ENCODE peak calls at places on chromosomes 11 and 22, in seven cellular contexts. One of them, this sample, is unnamed.
A peak's percentile ranks its signal among the peaks of the same experiment; 100 is the strongest.

GRCh38 chr22:40289991-40290459 is 56.3 kb upstream of the ADSL start:
- DNase-seq in psoas muscle: no peak
- DNase-seq in cardiac fibroblast: no peak
- DNase-seq in bronchial epithelial cell: no peak
- DNase-seq in fibroblast of pulmonary artery: no peak
- DNase-seq in dorsolateral prefrontal cortex: no peak
- DNase-seq in progenitor cell of endocrine pancreas: no peak
- DNase-seq in this sample: no peak

GRCh38 chr11:75272821-75273301 is 32.3 kb downstream of the TPBGL start:
- DNase-seq in psoas muscle: no peak
- DNase-seq in cardiac fibroblast: no peak
- DNase-seq in bronchial epithelial cell: no peak
- DNase-seq in fibroblast of pulmonary artery: no peak
- DNase-seq in dorsolateral prefrontal cortex: peak; percentile 17
- DNase-seq in progenitor cell of endocrine pancreas: no peak
- DNase-seq in this sample: no peak

GRCh38 chr11:108522318-108522717 is 24.1 kb upstream of the POGLUT3 start:
- DNase-seq in psoas muscle: no peak
- DNase-seq in cardiac fibroblast: no peak
- DNase-seq in bronchial epithelial cell: no peak
- DNase-seq in fibroblast of pulmonary artery: no peak
- DNase-seq in dorsolateral prefrontal cortex: no peak
- DNase-seq in progenitor cell of endocrine pancreas: no peak
- DNase-seq in this sample: no peak

GRCh38 chr11:55714982-55715888 is 53.2 kb downstream of the OR4C6 start:
- DNase-seq in psoas muscle: no peak
- DNase-seq in cardiac fibroblast: no peak
- DNase-seq in bronchial epithelial cell: no peak
- DNase-seq in fibroblast of pulmonary artery: no peak
- DNase-seq in dorsolateral prefrontal cortex: no peak
- DNase-seq in progenitor cell of endocrine pancreas: no peak
- DNase-seq in this sample: no peak

GRCh38 chr11:1837171-1838076 is 1.4 kb upstream of the TNNI2 start:
- DNase-seq in psoas muscle: peak; percentile 75
- DNase-seq in cardiac fibroblast: peak; percentile 78
- DNase-seq in bronchial epithelial cell: peak; percentile 23
- DNase-seq in fibroblast of pulmonary artery: peak; percentile 59
- DNase-seq in dorsolateral prefrontal cortex: peak; percentile 75
- DNase-seq in progenitor cell of endocrine pancreas: peak; percentile 75
- DNase-seq in this sample: no peak

GRCh38 chr22:17303840-17304779 is 65.2 kb upstream of the CECR2 start:
- DNase-seq in psoas muscle: no peak
- DNase-seq in cardiac fibroblast: no peak
- DNase-seq in bronchial epithelial cell: no peak
- DNase-seq in fibroblast of pulmonary artery: no peak
- DNase-seq in dorsolateral prefrontal cortex: no peak
- DNase-seq in progenitor cell of endocrine pancreas: no peak
- DNase-seq in this sample: no peak

GRCh38 chr11:35362571-35362980 is 56.8 kb downstream of the SLC1A2 start:
- DNase-seq in psoas muscle: no peak
- DNase-seq in cardiac fibroblast: no peak
- DNase-seq in bronchial epithelial cell: no peak
- DNase-seq in fibroblast of pulmonary artery: no peak
- DNase-seq in dorsolateral prefrontal cortex: no peak
- DNase-seq in progenitor cell of endocrine pancreas: no peak
- DNase-seq in this sample: peak; percentile 73

GRCh38 chr11:488579-488978 is 18.5 kb downstream of the RNH1 start:
- DNase-seq in psoas muscle: no peak
- DNase-seq in cardiac fibroblast: no peak
- DNase-seq in bronchial epithelial cell: no peak
- DNase-seq in fibroblast of pulmonary artery: no peak
- DNase-seq in dorsolateral prefrontal cortex: no peak
- DNase-seq in progenitor cell of endocrine pancreas: no peak
- DNase-seq in this sample: no peak

GRCh38 chr11:112321521-112322172 is 61.0 kb upstream of the PLET1 start:
- DNase-seq in psoas muscle: peak; percentile 63
- DNase-seq in cardiac fibroblast: peak; percentile 92
- DNase-seq in bronchial epithelial cell: peak; percentile 99
- DNase-seq in fibroblast of pulmonary artery: peak; percentile 92
- DNase-seq in dorsolateral prefrontal cortex: no peak
- DNase-seq in progenitor cell of endocrine pancreas: no peak
- DNase-seq in this sample: peak; percentile 66

GRCh38 chr22:35873426-35873825 is 155.2 kb downstream of the RBFOX2 start:
- DNase-seq in psoas muscle: no peak
- DNase-seq in cardiac fibroblast: no peak
- DNase-seq in bronchial epithelial cell: no peak
- DNase-seq in fibroblast of pulmonary artery: no peak
- DNase-seq in dorsolateral prefrontal cortex: no peak
- DNase-seq in progenitor cell of endocrine pancreas: no peak
- DNase-seq in this sample: no peak

GRCh38 chr11:62498492-62499286 is 47.9 kb downstream of the AHNAK start:
- DNase-seq in psoas muscle: no peak
- DNase-seq in cardiac fibroblast: no peak
- DNase-seq in bronchial epithelial cell: no peak
- DNase-seq in fibroblast of pulmonary artery: no peak
- DNase-seq in dorsolateral prefrontal cortex: no peak
- DNase-seq in progenitor cell of endocrine pancreas: no peak
- DNase-seq in this sample: no peak

GRCh38 chr22:39087098-39087497 is 9.9 kb upstream of the APOBEC3H start:
- DNase-seq in psoas muscle: no peak
- DNase-seq in cardiac fibroblast: no peak
- DNase-seq in bronchial epithelial cell: no peak
- DNase-seq in fibroblast of pulmonary artery: no peak
- DNase-seq in dorsolateral prefrontal cortex: no peak
- DNase-seq in progenitor cell of endocrine pancreas: no peak
- DNase-seq in this sample: no peak

GRCh38 chr11:117384045-117384444 is 56.4 kb downstream of the CEP164 start:
- DNase-seq in psoas muscle: no peak
- DNase-seq in cardiac fibroblast: peak; percentile 46
- DNase-seq in bronchial epithelial cell: peak; percentile 96
- DNase-seq in fibroblast of pulmonary artery: peak; percentile 68
- DNase-seq in dorsolateral prefrontal cortex: no peak
- DNase-seq in progenitor cell of endocrine pancreas: no peak
- DNase-seq in this sample: no peak

GRCh38 chr22:17339095-17339693 is 30.1 kb upstream of the CECR2 start:
- DNase-seq in psoas muscle: peak; percentile 15
- DNase-seq in cardiac fibroblast: peak; percentile 48
- DNase-seq in bronchial epithelial cell: peak; percentile 62
- DNase-seq in fibroblast of pulmonary artery: peak; percentile 17
- DNase-seq in dorsolateral prefrontal cortex: no peak
- DNase-seq in progenitor cell of endocrine pancreas: no peak
- DNase-seq in this sample: no peak

GRCh38 chr22:22816766-22817410 is 70.7 kb upstream of the IGLL5 start:
- DNase-seq in psoas muscle: no peak
- DNase-seq in cardiac fibroblast: no peak
- DNase-seq in bronchial epithelial cell: no peak
- DNase-seq in fibroblast of pulmonary artery: no peak
- DNase-seq in dorsolateral prefrontal cortex: no peak
- DNase-seq in progenitor cell of endocrine pancreas: no peak
- DNase-seq in this sample: no peak

GRCh38 chr22:22815397-22816170 is 72.0 kb upstream of the IGLL5 start:
- DNase-seq in psoas muscle: no peak
- DNase-seq in cardiac fibroblast: no peak
- DNase-seq in bronchial epithelial cell: no peak
- DNase-seq in fibroblast of pulmonary artery: no peak
- DNase-seq in dorsolateral prefrontal cortex: no peak
- DNase-seq in progenitor cell of endocrine pancreas: no peak
- DNase-seq in this sample: no peak

GRCh38 chr22:22817468-22818201 is 70.0 kb upstream of the IGLL5 start:
- DNase-seq in psoas muscle: no peak
- DNase-seq in cardiac fibroblast: no peak
- DNase-seq in bronchial epithelial cell: no peak
- DNase-seq in fibroblast of pulmonary artery: no peak
- DNase-seq in dorsolateral prefrontal cortex: no peak
- DNase-seq in progenitor cell of endocrine pancreas: no peak
- DNase-seq in this sample: no peak

GRCh38 chr22:22814666-22815396 is 72.8 kb upstream of the IGLL5 start:
- DNase-seq in psoas muscle: no peak
- DNase-seq in cardiac fibroblast: no peak
- DNase-seq in bronchial epithelial cell: no peak
- DNase-seq in fibroblast of pulmonary artery: no peak
- DNase-seq in dorsolateral prefrontal cortex: no peak
- DNase-seq in progenitor cell of endocrine pancreas: no peak
- DNase-seq in this sample: no peak

DNA sequence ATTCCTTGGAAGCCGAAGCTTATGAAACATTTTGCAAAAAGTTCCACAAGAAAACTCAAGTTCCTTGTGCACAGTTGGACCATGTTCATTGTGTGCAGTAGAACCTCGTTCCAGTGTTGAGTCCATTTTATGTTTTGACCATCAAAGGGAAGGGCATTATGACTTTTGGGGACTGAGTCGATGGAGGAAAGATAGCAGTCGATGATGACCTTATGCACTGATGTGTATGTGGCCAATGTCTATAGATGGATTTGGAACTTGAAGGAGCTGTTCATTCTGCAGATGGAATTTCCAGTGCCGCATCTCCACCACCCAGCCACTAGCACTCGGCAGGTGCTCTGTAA is 71.5 kb upstream of the IGLL5 start:
- DNase-seq in psoas muscle: no peak
- DNase-seq in cardiac fibroblast: no peak
- DNase-seq in bronchial epithelial cell: no peak
- DNase-seq in fibroblast of pulmonary artery: no peak
- DNase-seq in dorsolateral prefrontal cortex: no peak
- DNase-seq in progenitor cell of endocrine pancreas: no peak
- DNase-seq in this sample: no peak
- TF ChIP-seq CTCF in psoas muscle: no peak
- TF ChIP-seq CTCF in cardiac fibroblast: no peak
- TF ChIP-seq CTCF in bronchial epithelial cell: no peak
- TF ChIP-seq CTCF in fibroblast of pulmonary artery: no peak
- TF ChIP-seq CTCF in dorsolateral prefrontal cortex: no peak
- TF ChIP-seq CTCF in progenitor cell of endocrine pancreas: no peak
- TF ChIP-seq CTCF in this sample: no peak

GRCh38 chr11:18106688-18107087 is 806 bp upstream of the SAAL1 start:
- DNase-seq in psoas muscle: no peak
- DNase-seq in cardiac fibroblast: no peak
- DNase-seq in bronchial epithelial cell: peak; percentile 50
- DNase-seq in fibroblast of pulmonary artery: no peak
- DNase-seq in dorsolateral prefrontal cortex: no peak
- DNase-seq in progenitor cell of endocrine pancreas: no peak
- DNase-seq in this sample: no peak

GRCh38 chr11:18105086-18105801 is 638 bp downstream of the SAAL1 start:
- DNase-seq in psoas muscle: no peak
- DNase-seq in cardiac fibroblast: peak; percentile 2
- DNase-seq in bronchial epithelial cell: no peak
- DNase-seq in fibroblast of pulmonary artery: no peak
- DNase-seq in dorsolateral prefrontal cortex: no peak
- DNase-seq in progenitor cell of endocrine pancreas: no peak
- DNase-seq in this sample: no peak

GRCh38 chr11:18108254-18108653 is 2.4 kb upstream of the SAAL1 start:
- DNase-seq in psoas muscle: no peak
- DNase-seq in cardiac fibroblast: no peak
- DNase-seq in bronchial epithelial cell: no peak
- DNase-seq in fibroblast of pulmonary artery: no peak
- DNase-seq in dorsolateral prefrontal cortex: no peak
- DNase-seq in progenitor cell of endocrine pancreas: no peak
- DNase-seq in this sample: no peak

GRCh38 chr11:18100926-18101656 is 4.8 kb downstream of the SAAL1 start:
- DNase-seq in psoas muscle: no peak
- DNase-seq in cardiac fibroblast: no peak
- DNase-seq in bronchial epithelial cell: no peak
- DNase-seq in fibroblast of pulmonary artery: no peak
- DNase-seq in dorsolateral prefrontal cortex: no peak
- DNase-seq in progenitor cell of endocrine pancreas: no peak
- DNase-seq in this sample: no peak

DNA sequence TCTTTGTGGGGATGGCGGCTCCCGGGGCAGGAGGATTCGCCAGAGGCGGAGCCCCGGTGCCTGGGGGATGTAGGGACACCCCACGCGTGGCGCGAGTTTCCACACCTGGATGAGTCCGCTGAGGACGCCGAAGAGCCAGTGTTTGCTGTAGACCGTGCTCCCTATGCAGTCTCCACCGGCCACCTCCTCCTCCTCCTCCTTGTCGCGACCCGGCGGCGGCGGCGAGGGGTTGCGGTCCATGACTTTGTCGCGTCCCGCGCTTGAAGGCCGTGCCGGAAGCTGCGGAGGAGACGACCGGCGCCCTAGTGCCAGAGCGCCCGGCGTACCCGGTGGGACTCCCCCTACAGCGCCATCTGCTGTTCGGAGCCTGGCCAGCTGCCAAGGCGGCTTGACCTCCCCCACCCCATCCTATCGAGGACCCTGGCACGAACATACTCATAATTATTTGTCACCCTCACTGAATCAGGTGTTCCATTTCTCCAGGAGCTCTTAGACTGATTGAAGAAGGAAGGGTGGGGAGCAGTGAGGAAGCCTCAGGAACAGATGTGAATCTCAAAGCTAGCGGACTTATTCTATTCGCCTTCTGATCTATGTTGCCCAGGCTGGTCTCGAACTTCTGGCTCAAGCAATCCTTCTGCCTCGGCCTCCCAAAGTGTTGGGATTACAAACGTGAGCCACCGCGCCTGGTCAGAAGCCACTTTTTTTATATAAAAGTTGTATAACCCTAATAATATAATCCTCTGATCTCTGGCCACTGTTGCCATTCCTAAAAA is at the start of gene SAAL1:
- DNase-seq in psoas muscle: peak; percentile 83
- DNase-seq in cardiac fibroblast: peak; percentile 79
- DNase-seq in bronchial epithelial cell: peak; percentile 56
- DNase-seq in fibroblast of pulmonary artery: peak; percentile 75
- DNase-seq in dorsolateral prefrontal cortex: peak; percentile 89
- DNase-seq in progenitor cell of endocrine pancreas: peak; percentile 89
- DNase-seq in this sample: peak; percentile 38
- TF ChIP-seq CTCF in psoas muscle: peak; percentile 64
- TF ChIP-seq CTCF in cardiac fibroblast: peak; percentile 47
- TF ChIP-seq CTCF in bronchial epithelial cell: peak; percentile 86
- TF ChIP-seq CTCF in fibroblast of pulmonary artery: peak; percentile 46
- TF ChIP-seq CTCF in dorsolateral prefrontal cortex: peak; percentile 83
- TF ChIP-seq CTCF in progenitor cell of endocrine pancreas: peak; percentile 91
- TF ChIP-seq CTCF in this sample: peak; percentile 67

DNA sequence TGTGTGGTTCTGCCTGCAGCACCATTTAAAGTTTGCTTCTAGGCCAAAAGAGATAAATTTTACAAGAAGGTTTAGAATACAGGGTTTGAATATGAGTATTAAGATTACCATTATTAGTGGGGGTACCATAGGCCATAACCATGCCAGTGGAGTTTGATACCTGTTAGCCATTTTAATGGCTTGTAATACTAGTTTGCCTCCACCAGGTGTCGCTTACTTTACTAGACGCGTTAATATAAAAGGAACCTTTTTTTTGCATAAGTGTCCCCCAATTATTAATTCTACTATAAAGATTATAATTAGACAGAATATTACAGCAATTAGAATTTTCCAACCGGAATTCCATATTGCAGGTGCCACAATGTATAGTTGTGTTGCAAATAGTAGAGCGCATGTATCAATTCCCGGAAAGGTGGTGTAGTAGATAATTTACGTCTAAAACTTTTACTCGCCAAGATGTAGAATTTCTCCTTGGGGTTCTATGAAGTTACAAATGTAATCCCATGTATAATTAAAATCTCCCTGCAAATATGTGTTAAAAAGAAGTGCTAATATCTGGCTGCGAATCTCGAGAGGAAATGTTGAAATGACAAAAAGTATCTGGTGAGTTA is 16.1 kb downstream of the MS4A6E start:
- DNase-seq in psoas muscle: no peak
- DNase-seq in cardiac fibroblast: no peak
- DNase-seq in bronchial epithelial cell: peak; percentile 20
- DNase-seq in fibroblast of pulmonary artery: peak; percentile 4
- DNase-seq in dorsolateral prefrontal cortex: no peak
- DNase-seq in progenitor cell of endocrine pancreas: no peak
- DNase-seq in this sample: no peak
- TF ChIP-seq CTCF in psoas muscle: peak; percentile 26
- TF ChIP-seq CTCF in cardiac fibroblast: peak; percentile 48
- TF ChIP-seq CTCF in bronchial epithelial cell: peak; percentile 46
- TF ChIP-seq CTCF in fibroblast of pulmonary artery: peak; percentile 38
- TF ChIP-seq CTCF in dorsolateral prefrontal cortex: peak; percentile 58
- TF ChIP-seq CTCF in progenitor cell of endocrine pancreas: peak; percentile 67
- TF ChIP-seq CTCF in this sample: peak; percentile 34

GRCh38 chr11:131866535-131867400 is 496.4 kb downstream of the NTM start:
- DNase-seq in psoas muscle: no peak
- DNase-seq in cardiac fibroblast: no peak
- DNase-seq in bronchial epithelial cell: no peak
- DNase-seq in fibroblast of pulmonary artery: no peak
- DNase-seq in dorsolateral prefrontal cortex: no peak
- DNase-seq in progenitor cell of endocrine pancreas: no peak
- DNase-seq in this sample: no peak
- TF ChIP-seq CTCF in psoas muscle: no peak
- TF ChIP-seq CTCF in cardiac fibroblast: no peak
- TF ChIP-seq CTCF in bronchial epithelial cell: no peak
- TF ChIP-seq CTCF in fibroblast of pulmonary artery: peak; percentile 10
- TF ChIP-seq CTCF in dorsolateral prefrontal cortex: peak; percentile 24
- TF ChIP-seq CTCF in progenitor cell of endocrine pancreas: peak; percentile 17
- TF ChIP-seq CTCF in this sample: no peak